ENCODE peak calls at places on chromosomes 13 and 19, in eight cellular contexts. One of them, this sample, is unnamed.

GRCh38 chr13:47334173-47334572 is 437.3 kb upstream of the HTR2A start:
- DNase-seq in stomach: no peak
- DNase-seq in ovary: no peak
- DNase-seq in tibial nerve: no peak
- DNase-seq in upper lobe of left lung: no peak
- DNase-seq in H1: no peak
- DNase-seq in A549: no peak
- DNase-seq in HepG2: no peak
- DNase-seq in this sample: no peak

GRCh38 chr13:35784286-35784951 is 307.9 kb upstream of the MAB21L1 start:
- DNase-seq in stomach: no peak
- DNase-seq in ovary: no peak
- DNase-seq in tibial nerve: no peak
- DNase-seq in upper lobe of left lung: no peak
- DNase-seq in H1: no peak
- DNase-seq in A549: no peak
- DNase-seq in HepG2: peak; percentile 12
- DNase-seq in this sample: no peak

GRCh38 chr13:108215428-108215827 is at the start of gene LIG4:
- DNase-seq in stomach: peak; percentile 92
- DNase-seq in ovary: peak; percentile 87
- DNase-seq in tibial nerve: peak; percentile 60
- DNase-seq in upper lobe of left lung: peak; percentile 98
- DNase-seq in H1: peak; percentile 93
- DNase-seq in A549: peak; percentile 64
- DNase-seq in HepG2: peak; percentile 79
- DNase-seq in this sample: peak; percentile 93

GRCh38 chr13:63636231-63636993 is 2220.8 kb upstream of the PCDH20 start:
- DNase-seq in stomach: no peak
- DNase-seq in ovary: no peak
- DNase-seq in tibial nerve: no peak
- DNase-seq in upper lobe of left lung: no peak
- DNase-seq in H1: no peak
- DNase-seq in A549: peak; percentile 0
- DNase-seq in HepG2: no peak
- DNase-seq in this sample: no peak

GRCh38 chr13:105665284-105665683 is 870.2 kb downstream of the EFNB2 start:
- DNase-seq in stomach: no peak
- DNase-seq in ovary: no peak
- DNase-seq in tibial nerve: no peak
- DNase-seq in upper lobe of left lung: no peak
- DNase-seq in H1: no peak
- DNase-seq in A549: no peak
- DNase-seq in HepG2: no peak
- DNase-seq in this sample: no peak

GRCh38 chr19:4969772-4970531 is 1.0 kb downstream of the KDM4B start:
- DNase-seq in stomach: no peak
- DNase-seq in ovary: no peak
- DNase-seq in tibial nerve: no peak
- DNase-seq in upper lobe of left lung: no peak
- DNase-seq in H1: no peak
- DNase-seq in A549: no peak
- DNase-seq in HepG2: no peak
- DNase-seq in this sample: no peak

GRCh38 chr19:34429553-34429952 is 1.4 kb downstream of the UBA2 start:
- DNase-seq in stomach: no peak
- DNase-seq in ovary: no peak
- DNase-seq in tibial nerve: no peak
- DNase-seq in upper lobe of left lung: no peak
- DNase-seq in H1: no peak
- DNase-seq in A549: no peak
- DNase-seq in HepG2: no peak
- DNase-seq in this sample: no peak

GRCh38 chr13:45280751-45281634 is 60.0 kb downstream of the TPT1 start:
- DNase-seq in stomach: peak; percentile 73
- DNase-seq in ovary: peak; percentile 48
- DNase-seq in tibial nerve: peak; percentile 64
- DNase-seq in upper lobe of left lung: no peak
- DNase-seq in H1: peak; percentile 27
- DNase-seq in A549: peak; percentile 79
- DNase-seq in HepG2: peak; percentile 47
- DNase-seq in this sample: peak; percentile 83

GRCh38 chr19:5891938-5892771 is 11.4 kb downstream of the NDUFA11 start:
- DNase-seq in stomach: peak; percentile 33
- DNase-seq in ovary: no peak
- DNase-seq in tibial nerve: no peak
- DNase-seq in upper lobe of left lung: peak; percentile 89
- DNase-seq in H1: no peak
- DNase-seq in A549: peak; percentile 33
- DNase-seq in HepG2: no peak
- DNase-seq in this sample: peak; percentile 58

GRCh38 chr13:106453101-106453500 is 82.4 kb downstream of the EFNB2 start:
- DNase-seq in stomach: no peak
- DNase-seq in ovary: no peak
- DNase-seq in tibial nerve: no peak
- DNase-seq in upper lobe of left lung: no peak
- DNase-seq in H1: no peak
- DNase-seq in A549: no peak
- DNase-seq in HepG2: no peak
- DNase-seq in this sample: no peak

GRCh38 chr19:5910638-5910907 is 3.5 kb upstream of the CAPS start:
- DNase-seq in stomach: no peak
- DNase-seq in ovary: no peak
- DNase-seq in tibial nerve: no peak
- DNase-seq in upper lobe of left lung: no peak
- DNase-seq in H1: no peak
- DNase-seq in A549: no peak
- DNase-seq in HepG2: no peak
- DNase-seq in this sample: no peak

GRCh38 chr13:60379837-60380236 is 17.2 kb upstream of the TDRD3 start:
- DNase-seq in stomach: no peak
- DNase-seq in ovary: no peak
- DNase-seq in tibial nerve: no peak
- DNase-seq in upper lobe of left lung: no peak
- DNase-seq in H1: no peak
- DNase-seq in A549: no peak
- DNase-seq in HepG2: no peak
- DNase-seq in this sample: no peak

GRCh38 chr13:48624858-48625257 is 28.9 kb upstream of the CYSLTR2 start:
- DNase-seq in stomach: no peak
- DNase-seq in ovary: no peak
- DNase-seq in tibial nerve: peak; percentile 46
- DNase-seq in upper lobe of left lung: no peak
- DNase-seq in H1: no peak
- DNase-seq in A549: no peak
- DNase-seq in HepG2: no peak
- DNase-seq in this sample: no peak

GRCh38 chr19:55179570-55180484 is at the start of gene SYT5:
- DNase-seq in stomach: peak; percentile 40
- DNase-seq in ovary: peak; percentile 20
- DNase-seq in tibial nerve: no peak
- DNase-seq in upper lobe of left lung: peak; percentile 91
- DNase-seq in H1: no peak
- DNase-seq in A549: peak; percentile 76
- DNase-seq in HepG2: no peak
- DNase-seq in this sample: peak; percentile 46

GRCh38 chr19:55350620-55351315 is 3.8 kb downstream of the COX6B2 start:
- DNase-seq in stomach: no peak
- DNase-seq in ovary: no peak
- DNase-seq in tibial nerve: no peak
- DNase-seq in upper lobe of left lung: no peak
- DNase-seq in H1: no peak
- DNase-seq in A549: no peak
- DNase-seq in HepG2: no peak
- DNase-seq in this sample: no peak

GRCh38 chr13:49308104-49308875 is 60.6 kb downstream of the CDADC1 start:
- DNase-seq in stomach: peak; percentile 86
- DNase-seq in ovary: peak; percentile 95
- DNase-seq in tibial nerve: peak; percentile 89
- DNase-seq in upper lobe of left lung: no peak
- DNase-seq in H1: no peak
- DNase-seq in A549: no peak
- DNase-seq in HepG2: peak; percentile 63
- DNase-seq in this sample: peak; percentile 69

GRCh38 chr13:103386341-103386740 is 320.1 kb upstream of the SLC10A2 start:
- DNase-seq in stomach: no peak
- DNase-seq in ovary: no peak
- DNase-seq in tibial nerve: no peak
- DNase-seq in upper lobe of left lung: no peak
- DNase-seq in H1: no peak
- DNase-seq in A549: no peak
- DNase-seq in HepG2: no peak
- DNase-seq in this sample: no peak

GRCh38 chr13:61685683-61686013 is 270.0 kb upstream of the PCDH20 start:
- DNase-seq in stomach: no peak
- DNase-seq in ovary: no peak
- DNase-seq in tibial nerve: no peak
- DNase-seq in upper lobe of left lung: no peak
- DNase-seq in H1: no peak
- DNase-seq in A549: no peak
- DNase-seq in HepG2: peak; percentile 34
- DNase-seq in this sample: no peak

GRCh38 chr13:95660981-95661581 is 15.9 kb upstream of the DNAJC3 start:
- DNase-seq in stomach: no peak
- DNase-seq in ovary: no peak
- DNase-seq in tibial nerve: no peak
- DNase-seq in upper lobe of left lung: no peak
- DNase-seq in H1: no peak
- DNase-seq in A549: peak; percentile 31
- DNase-seq in HepG2: peak; percentile 51
- DNase-seq in this sample: no peak

DNA sequence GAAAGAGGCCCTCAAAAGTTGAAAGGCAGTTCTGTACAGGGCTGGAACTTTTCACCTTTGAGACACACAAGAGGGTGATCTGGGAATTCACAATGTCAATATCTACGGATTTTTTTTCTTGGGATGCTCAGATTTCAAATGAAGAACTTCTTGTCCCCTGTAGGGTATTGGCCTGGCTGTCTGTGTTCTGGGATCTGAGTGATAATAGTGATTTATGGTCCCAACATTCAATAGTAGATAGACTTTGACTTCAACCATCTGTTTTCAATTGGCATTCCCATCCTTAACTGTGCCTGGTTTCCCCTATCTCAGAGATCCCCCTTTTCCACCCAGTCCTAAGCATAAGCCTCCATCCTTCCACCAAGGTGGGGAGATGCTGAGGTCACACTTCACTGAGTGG is 274.1 kb downstream of the COG6 start:
- DNase-seq in stomach: no peak
- DNase-seq in ovary: no peak
- DNase-seq in tibial nerve: no peak
- DNase-seq in upper lobe of left lung: no peak
- DNase-seq in H1: no peak
- DNase-seq in A549: no peak
- DNase-seq in HepG2: no peak
- DNase-seq in this sample: no peak
- TF ChIP-seq POLR2A in stomach: no peak
- TF ChIP-seq POLR2A in ovary: no peak
- TF ChIP-seq POLR2A in tibial nerve: no peak
- TF ChIP-seq POLR2A in upper lobe of left lung: no peak
- TF ChIP-seq POLR2A in H1: no peak
- TF ChIP-seq POLR2A in A549: no peak
- TF ChIP-seq POLR2A in HepG2: no peak
- TF ChIP-seq POLR2A in this sample: no peak

DNA sequence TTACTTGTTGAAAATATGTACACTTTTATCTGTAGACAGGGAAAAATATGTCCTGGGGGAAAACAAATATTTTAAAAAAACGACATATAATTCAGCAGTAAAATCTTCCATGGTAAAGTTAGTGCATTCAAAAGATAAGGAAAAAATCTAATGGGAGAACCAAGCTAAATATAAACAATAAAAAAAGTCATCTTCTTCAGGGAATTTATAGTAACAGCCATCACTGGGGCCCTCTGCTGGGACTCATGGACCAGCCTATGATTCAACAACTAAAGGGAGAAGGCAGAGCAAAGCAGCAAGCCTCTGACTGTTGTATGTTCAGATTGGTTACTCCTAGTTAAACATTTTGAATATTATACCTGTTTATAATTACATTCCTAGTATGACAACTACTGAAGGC is 93.0 kb downstream of the ITGBL1 start:
- DNase-seq in stomach: no peak
- DNase-seq in ovary: no peak
- DNase-seq in tibial nerve: no peak
- DNase-seq in upper lobe of left lung: no peak
- DNase-seq in H1: no peak
- DNase-seq in A549: no peak
- DNase-seq in HepG2: no peak
- DNase-seq in this sample: no peak
- TF ChIP-seq CTCF in stomach: no peak
- TF ChIP-seq CTCF in ovary: no peak
- TF ChIP-seq CTCF in tibial nerve: no peak
- TF ChIP-seq CTCF in upper lobe of left lung: no peak
- TF ChIP-seq CTCF in H1: no peak
- TF ChIP-seq CTCF in A549: no peak
- TF ChIP-seq CTCF in HepG2: no peak
- TF ChIP-seq CTCF in this sample: no peak

GRCh38 chr13:109272595-109273325 is 513.6 kb downstream of the IRS2 start:
- DNase-seq in stomach: no peak
- DNase-seq in ovary: no peak
- DNase-seq in tibial nerve: no peak
- DNase-seq in upper lobe of left lung: no peak
- DNase-seq in H1: no peak
- DNase-seq in A549: no peak
- DNase-seq in HepG2: no peak
- DNase-seq in this sample: no peak
- TF ChIP-seq EP300 in stomach: no peak
- TF ChIP-seq EP300 in ovary: no peak
- TF ChIP-seq EP300 in tibial nerve: no peak
- TF ChIP-seq EP300 in upper lobe of left lung: no peak
- TF ChIP-seq EP300 in H1: no peak
- TF ChIP-seq EP300 in A549: no peak
- TF ChIP-seq EP300 in HepG2: no peak
- TF ChIP-seq EP300 in this sample: no peak

GRCh38 chr19:18577365-18577914 is 5.8 kb downstream of the UBA52 start:
- DNase-seq in stomach: no peak
- DNase-seq in ovary: no peak
- DNase-seq in tibial nerve: no peak
- DNase-seq in upper lobe of left lung: no peak
- DNase-seq in H1: no peak
- DNase-seq in A549: no peak
- DNase-seq in HepG2: no peak
- DNase-seq in this sample: no peak

GRCh38 chr19:18571564-18572344 is at the start of gene UBA52:
- DNase-seq in stomach: peak; percentile 99
- DNase-seq in ovary: peak; percentile 97
- DNase-seq in tibial nerve: peak; percentile 96
- DNase-seq in upper lobe of left lung: peak; percentile 100
- DNase-seq in H1: peak; percentile 89
- DNase-seq in A549: peak; percentile 69
- DNase-seq in HepG2: peak; percentile 93
- DNase-seq in this sample: peak; percentile 99

GRCh38 chr19:18574691-18575291 is 3.1 kb downstream of the UBA52 start:
- DNase-seq in stomach: no peak
- DNase-seq in ovary: no peak
- DNase-seq in tibial nerve: no peak
- DNase-seq in upper lobe of left lung: peak; percentile 41
- DNase-seq in H1: no peak
- DNase-seq in A549: no peak
- DNase-seq in HepG2: no peak
- DNase-seq in this sample: no peak

GRCh38 chr19:18580311-18580710 is 8.3 kb upstream of the REX1BD start:
- DNase-seq in stomach: no peak
- DNase-seq in ovary: no peak
- DNase-seq in tibial nerve: no peak
- DNase-seq in upper lobe of left lung: no peak
- DNase-seq in H1: no peak
- DNase-seq in A549: no peak
- DNase-seq in HepG2: no peak
- DNase-seq in this sample: no peak

GRCh38 chr19:18576383-18576782 is 4.7 kb downstream of the UBA52 start:
- DNase-seq in stomach: no peak
- DNase-seq in ovary: no peak
- DNase-seq in tibial nerve: no peak
- DNase-seq in upper lobe of left lung: no peak
- DNase-seq in H1: no peak
- DNase-seq in A549: no peak
- DNase-seq in HepG2: no peak
- DNase-seq in this sample: no peak
- TF ChIP-seq POLR2A in stomach: no peak
- TF ChIP-seq POLR2A in ovary: no peak
- TF ChIP-seq POLR2A in tibial nerve: no peak
- TF ChIP-seq POLR2A in upper lobe of left lung: no peak
- TF ChIP-seq POLR2A in H1: peak; percentile 9
- TF ChIP-seq POLR2A in A549: no peak
- TF ChIP-seq POLR2A in HepG2: no peak
- TF ChIP-seq POLR2A in this sample: no peak